ENCODE peak calls at places on chromosomes 3 and 15, in five cellular contexts. X, O, W, I and F are unnamed samples.

GRCh38 chr3:107523361-107524213 is 825 bp downstream of the BBX start:
- DNase-seq in X (no peak), O (peak; percentile 70), W (peak; percentile 74), I (peak; percentile 67), F (no peak)

GRCh38 chr15:25730918-25731317 is 132.2 kb downstream of the ATP10A start:
- DNase-seq in X (no peak), O (no peak), W (no peak), I (no peak), F (no peak)

GRCh38 chr15:38378162-38378560 is 75.8 kb upstream of the FAM98B start:
- DNase-seq in X (no peak), O (no peak), W (peak; percentile 47), I (no peak), F (peak; percentile 66)

GRCh38 chr3:15294914-15295313 is 37.5 kb downstream of the SH3BP5 start:
- DNase-seq in X (no peak), O (no peak), W (no peak), I (no peak), F (no peak)

GRCh38 chr15:76327191-76328105 is 9.1 kb upstream of the ISL2 start:
- DNase-seq in X (no peak), O (no peak), W (no peak), I (no peak), F (no peak)

GRCh38 chr3:11170052-11170770 is 15.9 kb downstream of the HRH1 start:
- DNase-seq in X (no peak), O (no peak), W (no peak), I (no peak), F (no peak)

GRCh38 chr15:55457401-55458022 is 49.2 kb downstream of the PIERCE2 start:
- DNase-seq in X (no peak), O (no peak), W (no peak), I (no peak), F (no peak)

GRCh38 chr3:101177577-101177976 is 142.8 kb downstream of the IMPG2 start:
- DNase-seq in X (no peak), O (no peak), W (no peak), I (no peak), F (no peak)

GRCh38 chr15:25667829-25668228 is 195.3 kb downstream of the ATP10A start:
- DNase-seq in X (no peak), O (no peak), W (no peak), I (no peak), F (no peak)

GRCh38 chr15:68258684-68259083 is 18.9 kb upstream of the FEM1B start:
- DNase-seq in X (no peak), O (peak; percentile 21), W (no peak), I (no peak), F (no peak)

GRCh38 chr3:161221881-161222600 is 930 bp downstream of the NMD3 start:
- DNase-seq in X (no peak), O (peak; percentile 15), W (peak; percentile 20), I (peak; percentile 34), F (no peak)

GRCh38 chr3:95705786-95706418 is 1108.5 kb upstream of the EPHA6 start:
- DNase-seq in X (no peak), O (peak; percentile 2), W (no peak), I (no peak), F (no peak)
- H3K4me3 ChIP-seq in X (peak overlapping the region; percentile 30), O (peak overlapping the region; percentile 29), W (no peak overlapping the region), I (no peak overlapping the region), F (no peak overlapping the region)

GRCh38 chr3:33425456-33425855 is 14.7 kb downstream of the UBP1 start:
- DNase-seq in X (no peak), O (no peak), W (no peak), I (no peak), F (no peak)

GRCh38 chr3:33426630-33427341 is 13.4 kb downstream of the UBP1 start:
- DNase-seq in X (no peak), O (no peak), W (no peak), I (no peak), F (no peak)

GRCh38 chr3:33424606-33425453 is 15.4 kb downstream of the UBP1 start:
- DNase-seq in X (no peak), O (no peak), W (no peak), I (no peak), F (peak; percentile 15)

GRCh38 chr3:33428812-33429211 is 11.4 kb downstream of the UBP1 start:
- DNase-seq in X (no peak), O (no peak), W (no peak), I (no peak), F (no peak)

DNA sequence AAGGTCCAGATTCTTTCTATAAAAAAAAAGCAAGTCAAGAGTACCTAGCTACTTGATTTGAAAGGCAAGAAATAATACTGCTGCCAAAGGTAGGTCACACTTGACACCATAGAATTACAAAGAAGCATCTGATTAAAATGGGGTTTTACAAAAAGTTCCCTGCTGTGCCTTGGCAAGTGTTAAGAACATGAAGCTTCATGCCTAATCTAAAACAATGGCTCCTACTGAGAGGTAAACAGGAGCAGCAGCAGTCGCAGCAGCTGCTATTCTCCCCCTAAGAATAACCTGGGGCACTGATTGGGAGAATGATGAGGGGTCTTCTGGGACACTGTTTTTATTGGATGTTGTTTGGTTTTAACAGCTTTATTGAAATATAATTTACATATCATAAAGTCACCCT is 14.1 kb downstream of the UBP1 start:
- DNase-seq in X (no peak), O (no peak), W (no peak), I (no peak), F (no peak)
- H3K27ac ChIP-seq in X (no peak overlapping the region), O (no peak overlapping the region), W (no peak overlapping the region), I (no peak overlapping the region), F (no peak overlapping the region)

DNA sequence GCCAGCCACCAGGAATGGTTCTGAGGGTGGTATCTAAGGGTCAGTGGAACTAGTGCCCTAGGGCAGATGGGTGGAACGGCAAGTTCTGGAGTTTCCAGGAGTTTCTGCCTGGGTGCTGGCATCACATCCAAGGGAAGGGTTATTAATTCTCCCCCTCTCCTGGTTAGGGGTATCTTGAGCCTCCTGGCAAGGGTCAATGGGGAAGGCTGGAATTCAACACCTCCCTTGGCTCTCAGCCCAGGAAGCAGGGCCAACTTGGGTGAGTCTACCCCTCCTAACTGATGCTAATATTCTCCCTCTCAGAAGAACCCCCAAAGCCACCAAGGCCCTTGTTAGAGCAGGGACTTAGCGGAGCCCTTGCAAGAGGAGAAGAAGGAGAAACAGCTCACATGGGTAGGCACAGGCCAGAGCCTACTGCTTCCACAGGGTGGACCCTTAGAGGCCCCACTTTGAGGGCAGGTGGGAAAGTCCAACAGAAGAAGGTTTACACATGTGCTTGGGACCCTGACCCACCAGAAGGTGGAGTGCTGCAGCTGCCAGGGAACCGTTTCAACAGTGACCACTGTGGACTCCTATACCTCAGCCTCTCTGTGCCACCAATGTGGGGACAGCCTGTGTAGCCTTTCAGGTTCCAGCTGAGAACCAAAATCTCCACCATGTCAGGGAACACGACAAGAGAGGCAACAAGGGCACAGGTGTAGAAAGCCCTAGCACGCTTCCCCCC is 3.3 kb downstream of the TMEM115 start:
- DNase-seq in X (no peak), O (no peak), W (no peak), I (no peak), F (no peak)
- H3K4me3 ChIP-seq in X (no peak overlapping the region), O (no peak overlapping the region), W (peak overlapping the region; percentile 98), I (peak overlapping the region; percentile 76), F (peak overlapping the region; percentile 90)

DNA sequence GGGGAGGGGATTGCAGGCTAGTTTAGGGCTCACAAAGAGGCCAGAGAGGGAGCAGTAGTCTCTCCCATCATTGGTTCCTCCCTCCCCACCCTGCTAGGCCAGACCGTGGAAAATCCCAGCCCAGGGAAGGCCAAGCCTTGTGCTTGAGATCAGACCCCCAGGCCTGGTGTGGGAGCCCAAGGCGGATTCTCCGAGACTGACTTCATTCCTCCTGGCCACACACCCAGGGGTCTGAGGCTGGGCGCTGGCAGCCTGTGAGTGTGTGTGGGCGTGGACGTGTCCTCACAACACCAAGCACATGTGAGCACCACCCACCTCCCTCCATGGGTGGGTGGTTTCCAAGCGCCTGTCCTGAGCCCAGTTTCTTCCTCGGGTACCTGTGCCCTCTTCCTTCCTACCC is 4.1 kb downstream of the LOXL1 start:
- DNase-seq in X (no peak), O (no peak), W (peak; percentile 60), I (no peak), F (no peak)
- H3K27ac ChIP-seq in X (no peak overlapping the region), O (no peak overlapping the region), W (no peak overlapping the region), I (no peak overlapping the region), F (no peak overlapping the region)

GRCh38 chr15:93020976-93021772 is 67.8 kb downstream of the RGMA start:
- DNase-seq in X (no peak), O (no peak), W (no peak), I (no peak), F (no peak)
- H3K4me3 ChIP-seq in X (no peak overlapping the region), O (no peak overlapping the region), W (no peak overlapping the region), I (no peak overlapping the region), F (no peak overlapping the region)

GRCh38 chr15:56967336-56967735 is 48.9 kb downstream of the TCF12 start:
- DNase-seq in X (no peak), O (no peak), W (no peak), I (no peak), F (no peak)
- H3K27ac ChIP-seq in X (no peak overlapping the region), O (no peak overlapping the region), W (no peak overlapping the region), I (no peak overlapping the region), F (no peak overlapping the region)

DNA sequence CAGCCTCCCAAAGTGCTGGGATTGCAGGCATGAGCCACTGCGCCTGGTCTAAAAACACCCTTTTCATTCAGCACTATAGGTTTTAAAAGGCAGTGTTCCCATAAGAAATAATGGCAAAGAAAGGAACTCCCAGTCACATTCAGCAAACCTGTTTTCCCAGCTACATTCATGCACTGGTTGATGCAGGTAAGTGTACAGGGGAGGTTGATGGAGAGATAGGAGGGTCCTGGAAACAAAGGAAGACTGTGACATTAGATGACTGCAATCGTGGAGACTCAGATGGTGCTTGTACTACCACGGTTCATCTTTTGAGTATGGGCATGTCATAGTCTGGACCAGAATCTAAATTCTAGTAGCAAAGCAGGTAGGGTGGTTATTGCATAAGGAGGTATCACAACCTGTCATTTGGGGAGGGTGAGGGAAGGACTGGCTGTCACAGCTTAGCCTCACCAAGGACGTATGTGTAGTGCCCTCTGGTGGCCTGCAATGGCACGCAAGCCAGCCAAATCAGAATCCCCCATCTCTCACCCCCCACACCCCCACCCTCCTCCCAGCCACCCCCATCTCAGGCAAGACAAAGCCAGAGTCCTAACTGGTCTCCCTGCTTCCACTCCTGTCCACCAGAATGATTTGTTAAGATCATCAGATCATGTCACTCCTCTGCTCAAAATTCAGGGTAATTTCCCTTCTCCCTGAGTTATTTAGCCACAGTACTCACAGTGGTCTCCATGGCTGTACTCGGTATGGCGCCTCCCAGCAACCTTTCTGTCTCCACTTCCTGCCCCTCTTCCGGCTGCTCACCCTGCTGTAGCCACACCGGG is 28.8 kb upstream of the UBL7 start:
- DNase-seq in X (peak; percentile 58), O (peak; percentile 72), W (peak; percentile 28), I (peak; percentile 82), F (peak; percentile 29)
- H3K4me3 ChIP-seq in X (no peak overlapping the region), O (no peak overlapping the region), W (no peak overlapping the region), I (peak overlapping the region; percentile 50), F (no peak overlapping the region)